ENCODE peak calls at places on chromosomes 2 and 18, in six cellular contexts. One of them, this sample, is unnamed.

GRCh38 chr18:34342960-34343359 is 118.2 kb upstream of the NOL4 start:
- DNase-seq in bronchial epithelial cell: peak
- DNase-seq in CD4-positive, alpha-beta T cell: no peak
- DNase-seq in heart left ventricle: no peak
- DNase-seq in stomach: no peak
- DNase-seq in astrocyte of the cerebellum: peak
- DNase-seq in this sample: no peak

GRCh38 chr18:80159713-80160636 is 50.9 kb downstream of the ADNP2 start:
- DNase-seq in bronchial epithelial cell: no peak
- DNase-seq in CD4-positive, alpha-beta T cell: no peak
- DNase-seq in heart left ventricle: no peak
- DNase-seq in stomach: no peak
- DNase-seq in astrocyte of the cerebellum: no peak
- DNase-seq in this sample: no peak

GRCh38 chr18:74459877-74460276 is 2.8 kb upstream of the DIPK1C start:
- DNase-seq in bronchial epithelial cell: no peak
- DNase-seq in CD4-positive, alpha-beta T cell: no peak
- DNase-seq in heart left ventricle: no peak
- DNase-seq in stomach: no peak
- DNase-seq in astrocyte of the cerebellum: no peak
- DNase-seq in this sample: no peak

GRCh38 chr18:50284226-50284885 is 3.0 kb upstream of the MBD1 start:
- DNase-seq in bronchial epithelial cell: peak
- DNase-seq in CD4-positive, alpha-beta T cell: no peak
- DNase-seq in heart left ventricle: no peak
- DNase-seq in stomach: no peak
- DNase-seq in astrocyte of the cerebellum: no peak
- DNase-seq in this sample: no peak

GRCh38 chr18:8882632-8883408 is 177.5 kb downstream of the MTCL1 start:
- DNase-seq in bronchial epithelial cell: peak
- DNase-seq in CD4-positive, alpha-beta T cell: no peak
- DNase-seq in heart left ventricle: no peak
- DNase-seq in stomach: no peak
- DNase-seq in astrocyte of the cerebellum: no peak
- DNase-seq in this sample: no peak

GRCh38 chr2:38407111-38407682 is 30.1 kb upstream of the ATL2 start:
- DNase-seq in bronchial epithelial cell: no peak
- DNase-seq in CD4-positive, alpha-beta T cell: no peak
- DNase-seq in heart left ventricle: peak
- DNase-seq in stomach: no peak
- DNase-seq in astrocyte of the cerebellum: no peak
- DNase-seq in this sample: no peak

GRCh38 chr18:56086176-56086575 is 498.2 kb upstream of the TCF4 start:
- DNase-seq in bronchial epithelial cell: no peak
- DNase-seq in CD4-positive, alpha-beta T cell: no peak
- DNase-seq in heart left ventricle: no peak
- DNase-seq in stomach: no peak
- DNase-seq in astrocyte of the cerebellum: no peak
- DNase-seq in this sample: no peak

GRCh38 chr2:11564864-11565567 is 31.2 kb downstream of the GREB1 start:
- DNase-seq in bronchial epithelial cell: no peak
- DNase-seq in CD4-positive, alpha-beta T cell: no peak
- DNase-seq in heart left ventricle: no peak
- DNase-seq in stomach: no peak
- DNase-seq in astrocyte of the cerebellum: no peak
- DNase-seq in this sample: no peak

GRCh38 chr2:102801098-102801718 is 39.4 kb downstream of the TMEM182 start:
- DNase-seq in bronchial epithelial cell: no peak
- DNase-seq in CD4-positive, alpha-beta T cell: no peak
- DNase-seq in heart left ventricle: peak
- DNase-seq in stomach: no peak
- DNase-seq in astrocyte of the cerebellum: no peak
- DNase-seq in this sample: no peak

GRCh38 chr2:205376071-205376470 is 306.2 kb upstream of the NRP2 start:
- DNase-seq in bronchial epithelial cell: no peak
- DNase-seq in CD4-positive, alpha-beta T cell: no peak
- DNase-seq in heart left ventricle: no peak
- DNase-seq in stomach: no peak
- DNase-seq in astrocyte of the cerebellum: no peak
- DNase-seq in this sample: no peak

GRCh38 chr2:110799376-110799775 is 67.0 kb downstream of the ACOXL start:
- DNase-seq in bronchial epithelial cell: no peak
- DNase-seq in CD4-positive, alpha-beta T cell: no peak
- DNase-seq in heart left ventricle: no peak
- DNase-seq in stomach: no peak
- DNase-seq in astrocyte of the cerebellum: no peak
- DNase-seq in this sample: no peak
- TF ChIP-seq CTCF in bronchial epithelial cell: no peak
- TF ChIP-seq CTCF in CD4-positive, alpha-beta T cell: no peak
- TF ChIP-seq CTCF in heart left ventricle: no peak
- TF ChIP-seq CTCF in stomach: no peak
- TF ChIP-seq CTCF in astrocyte of the cerebellum: no peak
- TF ChIP-seq CTCF in this sample: no peak

DNA sequence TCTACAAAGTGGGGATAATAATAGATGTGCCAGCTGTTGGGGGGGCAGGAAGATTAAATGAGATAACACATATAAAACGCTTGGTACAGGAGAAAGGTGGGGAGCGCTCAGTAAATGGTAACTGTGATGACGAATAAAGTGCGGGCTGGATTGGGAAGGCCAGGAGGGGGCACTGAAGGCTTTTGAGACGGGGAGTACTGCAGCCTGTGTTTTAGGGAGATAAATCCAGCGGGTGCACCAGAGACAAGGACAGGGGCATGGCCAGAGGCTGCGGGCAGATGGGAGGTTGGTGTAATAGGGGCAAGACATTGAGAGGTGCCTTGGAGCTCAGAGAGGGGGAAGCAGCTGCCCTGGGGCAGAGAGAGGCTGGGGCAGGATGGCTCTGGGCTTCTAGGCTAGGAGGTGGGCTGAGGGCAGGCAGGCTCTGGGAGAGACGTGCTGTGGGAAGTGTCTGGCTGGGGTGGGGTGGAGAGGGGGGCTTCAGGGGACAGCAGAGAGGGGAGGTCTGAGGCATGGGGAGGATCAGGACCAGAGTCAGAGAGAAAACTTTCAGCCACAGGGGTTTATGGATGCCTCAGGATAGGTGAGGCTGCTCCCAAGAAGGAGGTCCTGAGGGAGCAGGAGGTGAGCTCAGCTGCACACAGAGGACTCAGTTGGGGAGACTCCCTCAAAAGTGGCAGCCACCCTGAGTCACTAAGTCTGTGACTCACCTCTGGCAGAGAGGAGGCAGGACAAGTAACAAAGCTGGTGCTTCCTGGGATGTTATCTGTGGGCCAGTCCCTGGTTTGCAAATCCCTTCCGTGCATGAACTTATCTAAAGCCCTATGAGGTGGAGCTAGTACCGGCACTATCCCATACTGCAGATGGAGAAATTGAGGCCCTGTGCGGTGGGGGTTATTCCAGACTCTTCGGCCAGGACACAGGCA is 18.9 kb downstream of the TEX44 start:
- DNase-seq in bronchial epithelial cell: peak
- DNase-seq in CD4-positive, alpha-beta T cell: peak
- DNase-seq in heart left ventricle: no peak
- DNase-seq in stomach: peak
- DNase-seq in astrocyte of the cerebellum: no peak
- DNase-seq in this sample: no peak
- TF ChIP-seq CTCF in bronchial epithelial cell: no peak
- TF ChIP-seq CTCF in CD4-positive, alpha-beta T cell: no peak
- TF ChIP-seq CTCF in heart left ventricle: peak
- TF ChIP-seq CTCF in stomach: no peak
- TF ChIP-seq CTCF in astrocyte of the cerebellum: peak
- TF ChIP-seq CTCF in this sample: no peak

GRCh38 chr2:216389565-216389964 is 17.3 kb upstream of the MARCHF4 start:
- DNase-seq in bronchial epithelial cell: no peak
- DNase-seq in CD4-positive, alpha-beta T cell: no peak
- DNase-seq in heart left ventricle: no peak
- DNase-seq in stomach: no peak
- DNase-seq in astrocyte of the cerebellum: no peak
- DNase-seq in this sample: no peak

GRCh38 chr2:216394888-216395287 is 17.4 kb upstream of the SMARCAL1 start:
- DNase-seq in bronchial epithelial cell: no peak
- DNase-seq in CD4-positive, alpha-beta T cell: no peak
- DNase-seq in heart left ventricle: no peak
- DNase-seq in stomach: no peak
- DNase-seq in astrocyte of the cerebellum: no peak
- DNase-seq in this sample: no peak

GRCh38 chr2:216392018-216392562 is 19.8 kb upstream of the MARCHF4 start:
- DNase-seq in bronchial epithelial cell: no peak
- DNase-seq in CD4-positive, alpha-beta T cell: no peak
- DNase-seq in heart left ventricle: no peak
- DNase-seq in stomach: no peak
- DNase-seq in astrocyte of the cerebellum: no peak
- DNase-seq in this sample: no peak

GRCh38 chr2:216391401-216391800 is 19.1 kb upstream of the MARCHF4 start:
- DNase-seq in bronchial epithelial cell: peak
- DNase-seq in CD4-positive, alpha-beta T cell: no peak
- DNase-seq in heart left ventricle: no peak
- DNase-seq in stomach: no peak
- DNase-seq in astrocyte of the cerebellum: no peak
- DNase-seq in this sample: no peak

DNA sequence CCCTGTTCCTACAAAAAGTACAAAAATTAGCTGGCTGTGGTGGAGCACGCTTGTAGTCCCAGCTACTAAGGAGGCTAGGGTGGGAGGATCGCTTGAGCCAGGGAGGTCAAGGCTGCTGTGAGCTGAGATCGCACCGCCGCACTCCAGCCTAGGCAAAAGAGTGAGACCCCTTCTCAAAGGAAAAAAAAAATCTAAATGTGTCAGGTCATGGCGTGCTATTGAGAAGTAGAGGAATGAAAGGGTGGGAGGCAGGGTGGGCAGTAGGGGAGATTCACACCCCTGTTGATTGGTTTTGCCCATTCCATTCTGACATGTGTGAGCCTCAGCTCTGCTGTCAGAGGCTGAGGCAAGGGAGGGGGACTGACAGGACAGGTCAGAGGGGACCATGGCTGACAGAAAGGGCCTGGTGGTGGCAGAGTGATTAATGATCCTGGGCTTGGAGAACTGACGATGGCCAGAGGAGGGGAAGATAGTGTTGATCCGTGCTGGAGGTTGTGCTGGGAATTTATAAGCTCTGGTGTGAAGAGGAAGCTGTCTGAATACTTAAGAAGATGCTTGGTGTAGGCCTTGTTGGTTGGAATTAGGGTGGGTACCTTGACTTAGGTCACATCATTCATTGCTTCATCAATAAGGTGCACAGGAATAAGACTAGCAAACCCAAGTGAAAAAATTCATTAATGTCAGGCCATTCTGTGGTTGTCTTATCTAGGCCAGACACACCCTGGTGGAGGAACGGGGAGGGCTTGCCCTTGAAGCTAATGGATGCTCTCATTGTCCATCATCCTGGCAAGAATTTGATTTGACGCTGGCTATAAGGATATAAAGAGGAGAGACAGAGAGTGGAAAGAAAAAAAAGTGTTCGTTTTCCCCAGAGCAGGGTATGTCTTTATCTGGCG is 19.1 kb upstream of the SMARCAL1 start:
- DNase-seq in bronchial epithelial cell: no peak
- DNase-seq in CD4-positive, alpha-beta T cell: no peak
- DNase-seq in heart left ventricle: no peak
- DNase-seq in stomach: no peak
- DNase-seq in astrocyte of the cerebellum: no peak
- DNase-seq in this sample: no peak
- TF ChIP-seq CTCF in bronchial epithelial cell: no peak
- TF ChIP-seq CTCF in CD4-positive, alpha-beta T cell: no peak
- TF ChIP-seq CTCF in heart left ventricle: no peak
- TF ChIP-seq CTCF in stomach: no peak
- TF ChIP-seq CTCF in astrocyte of the cerebellum: no peak
- TF ChIP-seq CTCF in this sample: no peak

GRCh38 chr18:63868546-63868945 is 19.0 kb upstream of the SERPINB2 start:
- DNase-seq in bronchial epithelial cell: no peak
- DNase-seq in CD4-positive, alpha-beta T cell: no peak
- DNase-seq in heart left ventricle: no peak
- DNase-seq in stomach: no peak
- DNase-seq in astrocyte of the cerebellum: no peak
- DNase-seq in this sample: no peak
- TF ChIP-seq CTCF in bronchial epithelial cell: no peak
- TF ChIP-seq CTCF in CD4-positive, alpha-beta T cell: no peak
- TF ChIP-seq CTCF in heart left ventricle: no peak
- TF ChIP-seq CTCF in stomach: no peak
- TF ChIP-seq CTCF in astrocyte of the cerebellum: no peak
- TF ChIP-seq CTCF in this sample: no peak

GRCh38 chr2:71894266-71894665 is 253.4 kb downstream of the CYP26B1 start:
- DNase-seq in bronchial epithelial cell: no peak
- DNase-seq in CD4-positive, alpha-beta T cell: no peak
- DNase-seq in heart left ventricle: peak
- DNase-seq in stomach: no peak
- DNase-seq in astrocyte of the cerebellum: no peak
- DNase-seq in this sample: no peak

GRCh38 chr2:71897145-71897495 is 250.5 kb downstream of the CYP26B1 start:
- DNase-seq in bronchial epithelial cell: no peak
- DNase-seq in CD4-positive, alpha-beta T cell: no peak
- DNase-seq in heart left ventricle: peak
- DNase-seq in stomach: no peak
- DNase-seq in astrocyte of the cerebellum: no peak
- DNase-seq in this sample: no peak

GRCh38 chr2:71896385-71897144 is 251.1 kb downstream of the CYP26B1 start:
- DNase-seq in bronchial epithelial cell: no peak
- DNase-seq in CD4-positive, alpha-beta T cell: no peak
- DNase-seq in heart left ventricle: no peak
- DNase-seq in stomach: no peak
- DNase-seq in astrocyte of the cerebellum: no peak
- DNase-seq in this sample: no peak

GRCh38 chr2:71893646-71894045 is 254.0 kb downstream of the CYP26B1 start:
- DNase-seq in bronchial epithelial cell: no peak
- DNase-seq in CD4-positive, alpha-beta T cell: no peak
- DNase-seq in heart left ventricle: no peak
- DNase-seq in stomach: no peak
- DNase-seq in astrocyte of the cerebellum: no peak
- DNase-seq in this sample: no peak

DNA sequence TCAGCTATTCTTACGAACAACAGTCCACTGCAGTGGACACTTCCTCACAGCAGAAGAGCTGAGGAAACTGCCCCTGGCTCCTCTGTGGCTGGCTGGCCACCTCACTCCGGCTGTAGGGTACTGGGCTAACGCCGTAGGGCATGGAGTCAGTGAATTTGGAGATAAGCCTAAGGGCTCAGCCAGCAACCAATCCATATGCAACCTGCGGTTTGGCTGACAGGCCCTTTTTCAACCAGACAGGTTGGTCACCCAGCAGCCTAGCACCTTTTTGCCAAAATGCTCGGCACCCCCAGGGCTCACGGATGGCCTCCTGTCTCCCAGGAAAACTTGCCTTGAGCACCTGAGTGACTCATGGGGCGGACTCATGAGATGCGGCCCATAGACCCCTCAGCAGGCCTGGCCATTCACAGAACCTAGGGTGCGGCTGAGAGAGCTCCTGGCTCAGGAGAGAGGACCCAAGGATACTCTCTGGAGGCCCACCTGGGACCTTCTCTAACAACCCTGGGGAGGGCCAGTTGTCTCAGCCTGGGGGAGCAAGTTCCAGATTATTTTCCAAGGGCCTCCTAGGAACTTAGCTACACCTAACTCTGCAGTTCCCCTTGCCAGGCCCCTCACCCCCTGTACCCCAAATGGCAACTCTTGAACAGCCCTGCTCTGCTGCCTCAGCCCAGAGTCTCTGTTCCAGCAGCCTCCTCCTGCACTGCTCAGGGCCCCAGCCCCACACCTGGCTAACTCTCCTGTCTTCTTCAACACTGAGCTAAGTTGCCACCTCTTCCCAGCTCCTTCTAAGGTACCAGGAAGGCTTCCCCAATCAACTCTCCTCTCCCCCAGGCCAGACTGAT is 252.1 kb downstream of the CYP26B1 start:
- DNase-seq in bronchial epithelial cell: no peak
- DNase-seq in CD4-positive, alpha-beta T cell: no peak
- DNase-seq in heart left ventricle: no peak
- DNase-seq in stomach: no peak
- DNase-seq in astrocyte of the cerebellum: no peak
- DNase-seq in this sample: no peak
- TF ChIP-seq CTCF in bronchial epithelial cell: no peak
- TF ChIP-seq CTCF in CD4-positive, alpha-beta T cell: no peak
- TF ChIP-seq CTCF in heart left ventricle: no peak
- TF ChIP-seq CTCF in stomach: no peak
- TF ChIP-seq CTCF in astrocyte of the cerebellum: no peak
- TF ChIP-seq CTCF in this sample: no peak

This sample was measured in progenitor cell of endocrine pancreas.